ENCODE peak calls at places on chromosomes 16 and 17, in eight cellular contexts. One of them, this sample, is unnamed.

GRCh38 chr16:27813591-27813990 is 249.9 kb downstream of the GSG1L start:
- DNase-seq in esophagus squamous epithelium: no peak
- DNase-seq in tibial nerve: no peak
- DNase-seq in A549: no peak
- DNase-seq in GM12892: no peak
- DNase-seq in adrenal gland: no peak
- DNase-seq in stomach: no peak
- DNase-seq in IMR-90: no peak
- DNase-seq in this sample: no peak

GRCh38 chr16:60204221-60204620 is 1470.1 kb upstream of the GOT2 start:
- DNase-seq in stomach: no peak
- DNase-seq in A549: no peak
- DNase-seq in adrenal gland: no peak
- DNase-seq in GM12892: no peak
- DNase-seq in IMR-90: no peak
- DNase-seq in esophagus squamous epithelium: no peak
- DNase-seq in tibial nerve: no peak
- DNase-seq in this sample: no peak

GRCh38 chr17:49545811-49546545 is 29.7 kb upstream of the NXPH3 start:
- DNase-seq in esophagus squamous epithelium: no peak
- DNase-seq in GM12892: no peak
- DNase-seq in tibial nerve: no peak
- DNase-seq in IMR-90: no peak
- DNase-seq in adrenal gland: no peak
- DNase-seq in A549: no peak
- DNase-seq in stomach: no peak
- DNase-seq in this sample: no peak

GRCh38 chr16:81786321-81786720 is 7.2 kb downstream of the PLCG2 start:
- DNase-seq in tibial nerve: no peak
- DNase-seq in IMR-90: peak
- DNase-seq in esophagus squamous epithelium: no peak
- DNase-seq in A549: no peak
- DNase-seq in stomach: no peak
- DNase-seq in GM12892: no peak
- DNase-seq in adrenal gland: no peak
- DNase-seq in this sample: peak

GRCh38 chr16:27230562-27230991 is 27.3 kb downstream of the KDM8 start:
- DNase-seq in adrenal gland: no peak
- DNase-seq in stomach: peak
- DNase-seq in A549: no peak
- DNase-seq in tibial nerve: no peak
- DNase-seq in esophagus squamous epithelium: no peak
- DNase-seq in IMR-90: no peak
- DNase-seq in GM12892: no peak
- DNase-seq in this sample: no peak

GRCh38 chr17:32899240-32900013 is 22.5 kb upstream of the MYO1D start:
- DNase-seq in esophagus squamous epithelium: no peak
- DNase-seq in A549: no peak
- DNase-seq in IMR-90: no peak
- DNase-seq in adrenal gland: no peak
- DNase-seq in tibial nerve: no peak
- DNase-seq in stomach: no peak
- DNase-seq in GM12892: no peak
- DNase-seq in this sample: no peak

GRCh38 chr17:49582789-49583188 is 7.1 kb downstream of the NXPH3 start:
- DNase-seq in esophagus squamous epithelium: no peak
- DNase-seq in stomach: no peak
- DNase-seq in adrenal gland: peak
- DNase-seq in IMR-90: peak
- DNase-seq in GM12892: no peak
- DNase-seq in A549: no peak
- DNase-seq in tibial nerve: no peak
- DNase-seq in this sample: peak

GRCh38 chr17:67076290-67076689 is 31.9 kb downstream of the CACNG1 start:
- DNase-seq in stomach: no peak
- DNase-seq in adrenal gland: no peak
- DNase-seq in tibial nerve: no peak
- DNase-seq in GM12892: no peak
- DNase-seq in IMR-90: no peak
- DNase-seq in A549: no peak
- DNase-seq in esophagus squamous epithelium: no peak
- DNase-seq in this sample: no peak

GRCh38 chr17:57687642-57688041 is 57.5 kb downstream of the CCDC182 start:
- DNase-seq in GM12892: no peak
- DNase-seq in esophagus squamous epithelium: no peak
- DNase-seq in stomach: no peak
- DNase-seq in tibial nerve: no peak
- DNase-seq in adrenal gland: no peak
- DNase-seq in A549: no peak
- DNase-seq in IMR-90: no peak
- DNase-seq in this sample: no peak

GRCh38 chr16:86026136-86026905 is 127.4 kb downstream of the IRF8 start:
- DNase-seq in IMR-90: no peak
- DNase-seq in stomach: no peak
- DNase-seq in tibial nerve: no peak
- DNase-seq in A549: no peak
- DNase-seq in GM12892: no peak
- DNase-seq in esophagus squamous epithelium: no peak
- DNase-seq in adrenal gland: no peak
- DNase-seq in this sample: no peak

GRCh38 chr16:22664132-22664531 is 149.8 kb upstream of the HS3ST2 start:
- DNase-seq in IMR-90: no peak
- DNase-seq in A549: no peak
- DNase-seq in esophagus squamous epithelium: no peak
- DNase-seq in adrenal gland: no peak
- DNase-seq in GM12892: no peak
- DNase-seq in stomach: no peak
- DNase-seq in tibial nerve: no peak
- DNase-seq in this sample: no peak

GRCh38 chr17:78448356-78448993 is 70.0 kb downstream of the PGS1 start:
- DNase-seq in GM12892: no peak
- DNase-seq in tibial nerve: no peak
- DNase-seq in stomach: no peak
- DNase-seq in adrenal gland: no peak
- DNase-seq in A549: no peak
- DNase-seq in esophagus squamous epithelium: no peak
- DNase-seq in IMR-90: no peak
- DNase-seq in this sample: no peak

GRCh38 chr17:77254961-77255741 is 114.4 kb downstream of the SEC14L1 start:
- DNase-seq in esophagus squamous epithelium: no peak
- DNase-seq in adrenal gland: no peak
- DNase-seq in IMR-90: peak
- DNase-seq in stomach: peak
- DNase-seq in A549: peak
- DNase-seq in tibial nerve: no peak
- DNase-seq in GM12892: no peak
- DNase-seq in this sample: peak

GRCh38 chr16:64926476-64926875 is 195.4 kb downstream of the CDH11 start:
- DNase-seq in A549: no peak
- DNase-seq in GM12892: no peak
- DNase-seq in adrenal gland: no peak
- DNase-seq in IMR-90: no peak
- DNase-seq in esophagus squamous epithelium: no peak
- DNase-seq in tibial nerve: no peak
- DNase-seq in stomach: no peak
- DNase-seq in this sample: no peak

GRCh38 chr17:72136692-72137550 is 16.1 kb downstream of the SOX9 start:
- DNase-seq in A549: peak
- DNase-seq in IMR-90: peak
- DNase-seq in tibial nerve: no peak
- DNase-seq in GM12892: no peak
- DNase-seq in stomach: no peak
- DNase-seq in adrenal gland: no peak
- DNase-seq in esophagus squamous epithelium: no peak
- DNase-seq in this sample: peak

GRCh38 chr17:77859035-77859360 is 99.5 kb upstream of the TNRC6C start:
- DNase-seq in tibial nerve: no peak
- DNase-seq in IMR-90: no peak
- DNase-seq in GM12892: no peak
- DNase-seq in stomach: no peak
- DNase-seq in adrenal gland: no peak
- DNase-seq in esophagus squamous epithelium: no peak
- DNase-seq in A549: no peak
- DNase-seq in this sample: no peak

GRCh38 chr16:19857593-19857992 is 27.1 kb downstream of the GPRC5B start:
- DNase-seq in stomach: no peak
- DNase-seq in GM12892: no peak
- DNase-seq in tibial nerve: no peak
- DNase-seq in adrenal gland: no peak
- DNase-seq in esophagus squamous epithelium: no peak
- DNase-seq in IMR-90: no peak
- DNase-seq in A549: no peak
- DNase-seq in this sample: no peak

GRCh38 chr17:42953669-42954068 is 10.6 kb downstream of the AARSD1 start:
- DNase-seq in stomach: peak
- DNase-seq in tibial nerve: no peak
- DNase-seq in GM12892: no peak
- DNase-seq in IMR-90: no peak
- DNase-seq in A549: no peak
- DNase-seq in esophagus squamous epithelium: no peak
- DNase-seq in adrenal gland: no peak
- DNase-seq in this sample: no peak

GRCh38 chr17:50263293-50264262 is 10.7 kb upstream of the TMEM92 start:
- DNase-seq in A549: no peak
- DNase-seq in stomach: no peak
- DNase-seq in GM12892: peak
- DNase-seq in IMR-90: no peak
- DNase-seq in tibial nerve: no peak
- DNase-seq in adrenal gland: no peak
- DNase-seq in esophagus squamous epithelium: no peak
- DNase-seq in this sample: no peak

GRCh38 chr17:67993998-67994361 is 2.3 kb downstream of the C17orf58 start:
- DNase-seq in GM12892: peak
- DNase-seq in IMR-90: peak
- DNase-seq in A549: peak
- DNase-seq in tibial nerve: no peak
- DNase-seq in esophagus squamous epithelium: no peak
- DNase-seq in adrenal gland: no peak
- DNase-seq in stomach: no peak
- DNase-seq in this sample: no peak

DNA sequence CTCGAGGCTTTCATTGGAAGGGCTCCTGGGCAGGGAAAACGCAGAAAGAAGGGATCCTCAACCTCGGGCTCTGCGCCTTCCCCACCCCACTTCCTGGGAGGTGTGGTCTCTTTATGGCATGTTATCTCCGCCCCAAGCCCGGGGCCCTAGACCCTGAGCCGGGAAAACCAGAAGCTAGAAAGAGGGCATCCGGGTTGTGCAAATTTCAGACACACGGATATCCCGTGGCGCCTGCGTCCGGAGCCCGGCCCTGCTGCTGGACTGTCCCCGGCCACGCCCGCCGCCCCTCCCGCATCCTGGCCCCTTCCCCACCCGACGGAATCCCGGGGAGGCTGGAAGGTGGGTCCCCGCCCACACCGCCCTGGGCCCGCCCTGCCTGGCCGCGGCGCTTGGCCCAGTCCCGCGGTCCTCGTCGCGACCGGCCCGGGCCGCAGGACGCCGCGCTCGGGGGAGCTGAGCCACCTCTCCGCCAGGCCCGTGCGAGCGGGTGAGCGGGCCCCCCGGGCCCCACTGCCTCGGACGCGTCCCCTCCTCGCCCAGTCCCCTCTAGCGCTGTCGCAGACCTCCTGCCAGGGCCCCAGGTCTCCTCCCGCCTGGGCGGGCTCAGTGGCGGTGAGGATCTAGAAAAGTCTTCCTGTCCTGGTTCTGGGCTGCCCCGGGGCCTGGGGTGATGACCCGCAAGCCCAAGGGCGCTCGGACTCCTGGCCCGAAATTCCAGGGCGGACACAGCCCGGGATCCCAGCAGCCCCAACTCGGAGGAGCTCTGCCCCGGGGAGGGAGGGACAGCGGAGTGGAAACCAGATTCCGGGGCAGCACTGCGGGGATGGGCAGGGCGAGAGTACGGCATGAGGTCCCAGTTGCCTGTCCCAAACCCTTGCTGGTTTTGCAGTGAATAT is at the start of gene SLC16A5:
- DNase-seq in adrenal gland: peak
- DNase-seq in stomach: peak
- DNase-seq in esophagus squamous epithelium: peak
- DNase-seq in GM12892: peak
- DNase-seq in A549: peak
- DNase-seq in tibial nerve: peak
- DNase-seq in IMR-90: peak
- DNase-seq in this sample: no peak
- TF ChIP-seq POLR2A in adrenal gland: no peak
- TF ChIP-seq POLR2A in stomach: no peak
- TF ChIP-seq POLR2A in esophagus squamous epithelium: no peak
- TF ChIP-seq POLR2A in GM12892: no peak
- TF ChIP-seq POLR2A in A549: peak
- TF ChIP-seq POLR2A in tibial nerve: peak
- TF ChIP-seq POLR2A in IMR-90: no peak
- TF ChIP-seq POLR2A in this sample: no peak

GRCh38 chr17:17766351-17767095 is 70.3 kb downstream of the SREBF1 start:
- DNase-seq in esophagus squamous epithelium: no peak
- DNase-seq in stomach: no peak
- DNase-seq in tibial nerve: no peak
- DNase-seq in A549: no peak
- DNase-seq in GM12892: peak
- DNase-seq in adrenal gland: peak
- DNase-seq in IMR-90: no peak
- DNase-seq in this sample: no peak
- TF ChIP-seq POLR2A in esophagus squamous epithelium: no peak
- TF ChIP-seq POLR2A in stomach: no peak
- TF ChIP-seq POLR2A in tibial nerve: no peak
- TF ChIP-seq POLR2A in A549: no peak
- TF ChIP-seq POLR2A in GM12892: peak
- TF ChIP-seq POLR2A in adrenal gland: no peak
- TF ChIP-seq POLR2A in IMR-90: no peak
- TF ChIP-seq POLR2A in this sample: no peak

GRCh38 chr17:19502517-19502916 is 31.1 kb upstream of the SLC47A1 start:
- DNase-seq in esophagus squamous epithelium: no peak
- DNase-seq in adrenal gland: no peak
- DNase-seq in stomach: no peak
- DNase-seq in tibial nerve: no peak
- DNase-seq in IMR-90: no peak
- DNase-seq in A549: no peak
- DNase-seq in GM12892: no peak
- DNase-seq in this sample: no peak

GRCh38 chr17:19508327-19508867 is 25.3 kb upstream of the SLC47A1 start:
- DNase-seq in stomach: no peak
- DNase-seq in esophagus squamous epithelium: no peak
- DNase-seq in adrenal gland: peak
- DNase-seq in tibial nerve: no peak
- DNase-seq in GM12892: no peak
- DNase-seq in IMR-90: no peak
- DNase-seq in A549: peak
- DNase-seq in this sample: no peak

GRCh38 chr17:19510903-19511302 is 22.8 kb upstream of the SLC47A1 start:
- DNase-seq in adrenal gland: no peak
- DNase-seq in stomach: no peak
- DNase-seq in GM12892: no peak
- DNase-seq in esophagus squamous epithelium: no peak
- DNase-seq in A549: no peak
- DNase-seq in IMR-90: no peak
- DNase-seq in tibial nerve: no peak
- DNase-seq in this sample: no peak

GRCh38 chr17:19507673-19508326 is 25.9 kb upstream of the SLC47A1 start:
- DNase-seq in stomach: peak
- DNase-seq in adrenal gland: peak
- DNase-seq in tibial nerve: peak
- DNase-seq in IMR-90: peak
- DNase-seq in esophagus squamous epithelium: no peak
- DNase-seq in GM12892: peak
- DNase-seq in A549: peak
- DNase-seq in this sample: peak
- TF ChIP-seq POLR2A in stomach: no peak
- TF ChIP-seq POLR2A in adrenal gland: peak
- TF ChIP-seq POLR2A in tibial nerve: peak
- TF ChIP-seq POLR2A in IMR-90: no peak
- TF ChIP-seq POLR2A in esophagus squamous epithelium: no peak
- TF ChIP-seq POLR2A in GM12892: no peak
- TF ChIP-seq POLR2A in A549: peak
- TF ChIP-seq POLR2A in this sample: peak

GRCh38 chr17:4708436-4708835 is 2.0 kb upstream of the ARRB2 start:
- DNase-seq in IMR-90: no peak
- DNase-seq in A549: no peak
- DNase-seq in GM12892: no peak
- DNase-seq in esophagus squamous epithelium: no peak
- DNase-seq in stomach: no peak
- DNase-seq in tibial nerve: no peak
- DNase-seq in adrenal gland: no peak
- DNase-seq in this sample: no peak
- TF ChIP-seq POLR2A in IMR-90: no peak
- TF ChIP-seq POLR2A in A549: no peak
- TF ChIP-seq POLR2A in GM12892: peak
- TF ChIP-seq POLR2A in esophagus squamous epithelium: no peak
- TF ChIP-seq POLR2A in stomach: no peak
- TF ChIP-seq POLR2A in tibial nerve: no peak
- TF ChIP-seq POLR2A in adrenal gland: no peak
- TF ChIP-seq POLR2A in this sample: no peak

This sample was measured in H54.